ENCODE peak calls at places on chromosomes 12 and 14, in ten cellular contexts. Q is spleen, A is sigmoid colon, W is endothelial cell of umbilical vein, H is suprapubic skin, P is transverse colon, N is HepG2, S is stomach, R is K562, I is GM23338. L is an unnamed sample. For H3K36me3, the result is how much of the 10 kb centered on the place peaks cover.

GRCh38 chr14:101986953-101987352 is 22.6 kb downstream of the DYNC1H1 start:
- DNase-seq in I (no peak), A (no peak), S (no peak), P (no peak), H (no peak), R (no peak), Q (no peak), W (no peak), N (no peak), L (no peak)

GRCh38 chr14:64755661-64756265 is 51.5 kb downstream of the PLEKHG3 start:
- DNase-seq in R (peak), N (no peak), P (peak), A (no peak), S (no peak), I (no peak), W (no peak), H (no peak), Q (no peak), L (no peak)

GRCh38 chr12:108611884-108612415 is 14.1 kb upstream of the TMEM119 start:
- DNase-seq in S (no peak), A (no peak), I (peak), N (peak), P (no peak), R (peak), Q (no peak), W (peak), H (no peak), L (no peak)

GRCh38 chr12:62767506-62767905 is 167.4 kb downstream of the PPM1H start:
- DNase-seq in R (no peak), I (no peak), N (no peak), A (no peak), H (no peak), S (no peak), P (no peak), Q (no peak), W (peak), L (no peak)

GRCh38 chr12:25957898-25958253 is 606 bp upstream of the RASSF8 start:
- DNase-seq in W (peak), I (peak), S (no peak), P (no peak), H (no peak), A (no peak), R (no peak), N (no peak), Q (no peak), L (no peak)

GRCh38 chr12:122947352-122947792 is 18.9 kb downstream of the ABCB9 start:
- DNase-seq in N (no peak), Q (no peak), I (no peak), H (peak), P (peak), A (no peak), S (peak), R (no peak), W (peak), L (no peak)

GRCh38 chr12:65822732-65823480 is 1.4 kb upstream of the HMGA2 start:
- DNase-seq in P (peak), S (peak), I (peak), W (peak), H (no peak), R (no peak), N (peak), A (no peak), Q (no peak), L (no peak)

GRCh38 chr12:120846721-120847120 is 57.4 kb downstream of the SPPL3 start:
- DNase-seq in A (no peak), N (no peak), W (no peak), R (no peak), I (no peak), S (no peak), H (no peak), P (no peak), Q (no peak), L (no peak)

GRCh38 chr12:55416961-55417360 is 9.1 kb upstream of the OR6C76 start:
- DNase-seq in R (no peak), Q (no peak), P (no peak), W (no peak), A (no peak), S (no peak), N (no peak), I (no peak), H (no peak), L (no peak)

GRCh38 chr12:47270782-47271664 is 191.3 kb upstream of the AMIGO2 start:
- DNase-seq in A (no peak), S (no peak), R (no peak), Q (no peak), H (no peak), P (no peak), I (no peak), W (no peak), N (no peak), L (no peak)

GRCh38 chr12:9792185-9792900 is 31.6 kb upstream of the CD69 start:
- DNase-seq in N (no peak), P (no peak), I (no peak), R (no peak), Q (no peak), H (no peak), S (no peak), W (no peak), A (no peak), L (no peak)

GRCh38 chr14:92626041-92626440 is 112.5 kb downstream of the RIN3 start:
- DNase-seq in Q (no peak), P (no peak), H (no peak), R (no peak), A (no peak), S (no peak), I (no peak), W (no peak), N (no peak), L (no peak)

GRCh38 chr12:51823875-51824565 is 24.5 kb downstream of the FIGNL2 start:
- DNase-seq in I (peak), S (peak), P (peak), Q (no peak), R (no peak), A (no peak), H (no peak), N (peak), W (peak), L (peak)

GRCh38 chr12:6817056-6817455 is 4.6 kb upstream of the GPR162 start:
- DNase-seq in A (no peak), N (no peak), Q (no peak), R (no peak), S (no peak), P (no peak), H (no peak), W (no peak), I (no peak), L (no peak)

GRCh38 chr12:9123741-9124140 is 8.0 kb upstream of the A2M start:
- DNase-seq in A (no peak), H (no peak), R (no peak), W (peak), Q (no peak), P (no peak), I (no peak), N (no peak), S (no peak), L (no peak)

GRCh38 chr12:121536929-121537813 is 43.7 kb downstream of the KDM2B start:
- DNase-seq in I (peak), R (peak), P (peak), H (peak), S (peak), W (peak), Q (peak), N (peak), A (peak), L (peak)

GRCh38 chr14:81681466-81681865 is 147.8 kb upstream of the SEL1L start:
- DNase-seq in R (no peak), S (no peak), N (no peak), H (no peak), A (no peak), W (no peak), Q (no peak), P (no peak), I (no peak), L (no peak)

GRCh38 chr12:10726945-10727344 is 3.8 kb upstream of the YBX3 start:
- DNase-seq in P (no peak), R (no peak), I (no peak), N (no peak), A (no peak), W (no peak), Q (no peak), H (no peak), S (no peak), L (no peak)

GRCh38 chr14:63938198-63939005 is 85.6 kb downstream of the SYNE2 start:
- DNase-seq in I (no peak), W (no peak), R (no peak), S (no peak), Q (no peak), H (no peak), A (no peak), N (no peak), P (no peak), L (no peak)

GRCh38 chr14:76904100-76904739 is 78.0 kb downstream of the LRRC74A start:
- DNase-seq in N (no peak), A (peak), I (no peak), P (peak), H (no peak), W (no peak), Q (no peak), R (no peak), S (no peak), L (no peak)

GRCh38 chr14:32939254-32940065 is 781 bp downstream of the NPAS3 start:
- DNase-seq in A (peak), N (no peak), I (peak), P (peak), W (peak), R (no peak), Q (peak), S (peak), H (peak), L (peak)

GRCh38 chr14:32607399-32607798 is 278.3 kb downstream of the AKAP6 start:
- DNase-seq in A (no peak), H (no peak), Q (no peak), P (no peak), S (no peak), N (no peak), I (no peak), W (no peak), R (no peak), L (no peak)

GRCh38 chr14:76955575-76956252 is 72.8 kb downstream of the IRF2BPL start:
- DNase-seq in P (no peak), H (no peak), N (peak), A (no peak), S (no peak), R (no peak), I (peak), Q (peak), W (no peak), L (peak)

GRCh38 chr12:32211769-32212156 is 105.1 kb downstream of the BICD1 start:
- DNase-seq in N (no peak), W (no peak), Q (no peak), P (no peak), S (no peak), R (no peak), I (no peak), H (no peak), A (no peak), L (no peak)

GRCh38 chr14:77605392-77605978 is 11.0 kb downstream of the SPTLC2 start:
- DNase-seq in A (no peak), H (no peak), N (no peak), Q (no peak), I (no peak), R (no peak), W (no peak), P (no peak), S (no peak), L (no peak)

GRCh38 chr12:44696542-44696941 is 179.6 kb downstream of the NELL2 start:
- DNase-seq in I (peak), H (no peak), Q (no peak), A (no peak), R (no peak), N (no peak), W (no peak), P (no peak), S (no peak), L (no peak)

GRCh38 chr12:124743479-124744272 is 120.0 kb downstream of the SCARB1 start:
- DNase-seq in A (no peak), S (no peak), R (no peak), H (no peak), I (no peak), P (no peak), Q (no peak), W (no peak), N (no peak), L (no peak)

GRCh38 chr14:99509871-99510555 is 28.8 kb downstream of the CCNK start:
- DNase-seq in Q (peak), H (no peak), P (no peak), N (no peak), I (no peak), S (no peak), R (no peak), A (no peak), W (no peak), L (no peak)

GRCh38 chr12:28540324-28540714 is 350.1 kb downstream of the CCDC91 start:
- DNase-seq in S (no peak), R (no peak), A (no peak), N (no peak), H (no peak), W (no peak), I (no peak), Q (no peak), P (no peak), L (no peak)

GRCh38 chr14:28382460-28383220 is 383.9 kb upstream of the FOXG1 start:
- DNase-seq in N (peak), R (no peak), P (no peak), A (no peak), H (no peak), Q (no peak), S (no peak), I (no peak), W (peak), L (no peak)

GRCh38 chr14:69460093-69460701 is 24.3 kb upstream of the PLEKHD1 start:
- DNase-seq in P (peak), I (peak), W (peak), S (peak), Q (no peak), H (no peak), N (peak), R (peak), A (peak), L (peak)

GRCh38 chr12:24909667-24910066 is 39.2 kb downstream of the BCAT1 start:
- DNase-seq in I (no peak), A (peak), S (no peak), R (no peak), H (peak), N (no peak), W (peak), P (peak), Q (no peak), L (no peak)

GRCh38 chr12:24913953-24914352 is 34.9 kb downstream of the BCAT1 start:
- DNase-seq in S (no peak), H (no peak), Q (no peak), I (no peak), W (no peak), R (no peak), A (no peak), N (no peak), P (no peak), L (no peak)

GRCh38 chr12:24913130-24913529 is 35.8 kb downstream of the BCAT1 start:
- DNase-seq in R (no peak), W (no peak), H (no peak), A (no peak), S (no peak), P (no peak), I (no peak), Q (no peak), N (no peak), L (no peak)

GRCh38 chr12:24907464-24907863 is 41.4 kb downstream of the BCAT1 start:
- DNase-seq in H (no peak), P (no peak), I (no peak), W (no peak), N (no peak), S (no peak), R (no peak), Q (no peak), A (no peak), L (no peak)

GRCh38 chr12:24911284-24911791 is 37.6 kb downstream of the BCAT1 start:
- DNase-seq in W (peak), A (no peak), I (no peak), P (no peak), S (no peak), H (no peak), N (peak), Q (no peak), R (no peak), L (no peak)
- H3K36me3 ChIP-seq in W (under half), A (under half), I (under half), P (under half), S (under half), H (under half), N (under half), Q (under half), R (under half), L (under half)

GRCh38 chr12:42698213-42698612 is 108.7 kb upstream of the PRICKLE1 start:
- DNase-seq in Q (no peak), N (no peak), P (no peak), I (no peak), A (peak), H (peak), S (no peak), R (no peak), W (no peak), L (no peak)
- TF ChIP-seq POLR2AphosphoS5 in Q (peak), N (no peak), P (peak), I (no peak), A (peak), H (peak), S (no peak), R (no peak), W (no peak), L (no peak)

GRCh38 chr12:107448198-107448597 is 237.4 kb upstream of the PWP1 start:
- DNase-seq in Q (peak), H (no peak), I (peak), S (no peak), N (no peak), P (peak), W (no peak), R (peak), A (no peak), L (no peak)
- TF ChIP-seq CTCF in Q (no peak), H (peak), I (peak), S (no peak), N (peak), P (peak), W (peak), R (peak), A (no peak), L (no peak)

DNA sequence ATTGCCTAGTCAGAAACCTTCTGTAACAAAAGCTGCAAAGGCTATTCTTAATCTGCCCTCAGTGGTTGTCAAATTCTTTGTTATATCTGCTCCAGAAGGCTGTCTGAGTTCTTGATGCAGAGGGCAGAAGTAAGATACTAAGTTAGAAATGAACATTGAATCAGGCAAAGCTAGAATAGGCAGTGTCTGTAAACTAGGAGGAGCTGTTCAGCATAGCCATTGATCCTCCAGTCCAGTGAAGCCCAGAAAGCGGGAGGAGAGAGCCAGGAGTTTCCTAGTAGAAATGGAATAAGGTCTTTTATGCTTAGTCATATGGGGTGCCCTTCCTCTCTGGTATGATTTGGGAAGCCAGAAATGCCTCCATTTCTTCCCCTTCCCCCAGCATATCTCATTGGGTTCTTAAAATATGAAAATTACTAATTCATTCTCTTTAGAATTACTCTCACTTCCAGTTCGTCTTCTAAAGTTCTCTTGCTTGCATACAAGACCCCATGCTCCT is 76.2 kb downstream of the APAF1 start:
- DNase-seq in I (no peak), W (no peak), P (no peak), R (no peak), A (no peak), H (no peak), N (no peak), S (no peak), Q (no peak), L (no peak)
- H3K36me3 ChIP-seq in I (under half), W (under half), P (under half), R (under half), A (under half), H (half or more), N (under half), S (half or more), Q (under half), L (under half)

GRCh38 chr14:61417890-61418455 is 96.6 kb downstream of the PRKCH start:
- DNase-seq in S (no peak), Q (no peak), N (no peak), P (no peak), R (no peak), H (no peak), W (peak), A (no peak), I (no peak), L (no peak)

GRCh38 chr14:61417141-61417540 is 95.8 kb downstream of the PRKCH start:
- DNase-seq in R (no peak), A (no peak), W (peak), N (no peak), P (no peak), S (no peak), Q (no peak), H (no peak), I (no peak), L (no peak)

GRCh38 chr14:61419201-61419600 is 97.8 kb downstream of the PRKCH start:
- DNase-seq in I (no peak), A (no peak), H (no peak), R (no peak), W (no peak), Q (no peak), P (no peak), S (no peak), N (no peak), L (no peak)

GRCh38 chr14:61420326-61420725 is 98.9 kb downstream of the PRKCH start:
- DNase-seq in Q (no peak), I (no peak), P (no peak), H (no peak), S (no peak), R (no peak), W (peak), A (no peak), N (no peak), L (peak)

GRCh38 chr14:61418749-61419148 is 97.4 kb downstream of the PRKCH start:
- DNase-seq in N (no peak), Q (no peak), P (no peak), A (no peak), R (no peak), W (peak), S (no peak), H (no peak), I (no peak), L (no peak)
- TF ChIP-seq POLR2AphosphoS5 in N (no peak), Q (peak), P (no peak), A (no peak), R (no peak), W (peak), S (no peak), H (no peak), I (no peak), L (no peak)

GRCh38 chr12:57732726-57733593 is 5.6 kb downstream of the AGAP2 start:
- DNase-seq in W (no peak), Q (no peak), A (no peak), I (no peak), P (no peak), N (no peak), R (no peak), S (no peak), H (no peak), L (no peak)
- TF ChIP-seq CTCF in W (no peak), Q (no peak), A (no peak), I (no peak), P (no peak), N (no peak), R (no peak), S (no peak), H (no peak), L (no peak)

DNA sequence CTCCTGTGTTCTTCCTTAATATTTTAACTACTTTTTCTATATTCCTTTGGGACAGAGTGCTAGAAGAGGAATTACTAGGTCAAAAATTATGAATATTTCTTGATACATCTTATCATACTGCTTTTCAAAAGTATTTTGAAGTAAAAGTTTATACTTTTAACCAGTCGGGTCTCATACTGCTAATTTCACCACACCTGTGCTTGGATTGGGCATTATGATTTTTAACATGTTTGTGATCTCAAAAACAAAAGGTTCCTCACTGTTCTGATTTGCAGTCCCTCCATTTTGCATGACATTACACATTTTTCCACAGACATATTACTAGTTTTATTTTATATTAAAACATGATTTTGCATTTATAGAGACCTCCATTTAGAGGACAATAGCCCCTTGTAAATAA is 32.9 kb downstream of the MRPL42 start:
- DNase-seq in Q (no peak), S (no peak), A (no peak), I (no peak), N (no peak), R (no peak), W (no peak), P (no peak), H (no peak), L (no peak)
- H3K36me3 ChIP-seq in Q (under half), S (under half), A (under half), I (under half), N (under half), R (half or more), W (under half), P (under half), H (under half), L (under half)

GRCh38 chr14:72651081-72651480 is 242.8 kb downstream of the DPF3 start:
- DNase-seq in R (no peak), P (no peak), S (no peak), Q (no peak), A (no peak), I (no peak), H (no peak), N (no peak), W (peak), L (no peak)

GRCh38 chr14:72649603-72650227 is 244.2 kb downstream of the DPF3 start:
- DNase-seq in I (no peak), N (no peak), S (no peak), H (no peak), W (no peak), P (no peak), A (no peak), Q (no peak), R (no peak), L (no peak)

GRCh38 chr14:72651715-72652114 is 242.2 kb downstream of the DPF3 start:
- DNase-seq in P (no peak), A (no peak), S (no peak), N (no peak), R (no peak), Q (no peak), H (no peak), I (no peak), W (no peak), L (no peak)

GRCh38 chr14:72652179-72652578 is 241.7 kb downstream of the DPF3 start:
- DNase-seq in Q (no peak), A (no peak), I (no peak), S (no peak), N (no peak), H (no peak), W (no peak), R (no peak), P (no peak), L (no peak)

GRCh38 chr14:72653026-72653425 is 240.9 kb downstream of the DPF3 start:
- DNase-seq in H (no peak), S (no peak), W (no peak), R (no peak), Q (no peak), I (no peak), P (no peak), N (no peak), A (no peak), L (no peak)
- TF ChIP-seq POLR2AphosphoS5 in H (no peak), S (no peak), W (no peak), R (no peak), Q (no peak), I (no peak), P (no peak), N (no peak), A (no peak), L (no peak)

GRCh38 chr14:26191123-26191522 is 406.7 kb downstream of the NOVA1 start:
- DNase-seq in Q (no peak), S (no peak), I (peak), W (no peak), H (no peak), P (no peak), R (no peak), N (no peak), A (no peak), L (no peak)
- TF ChIP-seq CTCF in Q (no peak), S (no peak), I (peak), W (no peak), H (no peak), P (peak), R (no peak), N (no peak), A (no peak), L (no peak)